ENCODE peak calls at places on chromosomes 12 and 14, in four cellular contexts. K is H1, C is GM12878, O is K562. P is an unnamed sample.

GRCh38 chr12:4137015-4137414 is 136.5 kb upstream of the CCND2 start:
- DNase-seq in K (no peak), C (no peak), O (no peak), P (no peak)

GRCh38 chr12:43653917-43654316 is 101.9 kb upstream of the ADAMTS20 start:
- DNase-seq in C (no peak), O (no peak), K (no peak), P (no peak)

GRCh38 chr14:69886843-69887242 is 7.6 kb downstream of the SMOC1 start:
- DNase-seq in O (no peak), C (no peak), K (no peak), P (no peak)

GRCh38 chr12:47591387-47591786 is 114.4 kb downstream of the RPAP3 start:
- DNase-seq in O (no peak), K (no peak), C (no peak), P (no peak)

GRCh38 chr14:23041729-23042128 is 283 bp upstream of the PSMB11 start:
- DNase-seq in O (no peak), C (no peak), K (no peak), P (no peak)

GRCh38 chr12:20128926-20129325 is 239.4 kb upstream of the PDE3A start:
- DNase-seq in C (no peak), O (no peak), K (no peak), P (no peak)

GRCh38 chr14:73286598-73286997 is 49.3 kb downstream of the PAPLN start:
- DNase-seq in O (no peak), K (no peak), C (no peak), P (no peak)

GRCh38 chr12:14845350-14845750 is 2.0 kb upstream of the ART4 start:
- DNase-seq in K (no peak), O (peak), C (no peak), P (peak)

GRCh38 chr14:83164591-83164990 is 1630.9 kb upstream of the SEL1L start:
- DNase-seq in K (no peak), C (no peak), O (no peak), P (no peak)

GRCh38 chr14:50233335-50234250 is 2.2 kb upstream of the SOS2 start:
- DNase-seq in K (no peak), C (no peak), O (no peak), P (peak)
- TF ChIP-seq RFX5 in K (no peak), C (no peak), O (no peak), P (no peak)

GRCh38 chr14:61545716-61546455 is 149.4 kb upstream of the HIF1A start:
- DNase-seq in K (no peak), C (no peak), O (no peak), P (no peak)
- TF ChIP-seq CREB1 in K (no peak), C (no peak), O (no peak), P (no peak)

DNA sequence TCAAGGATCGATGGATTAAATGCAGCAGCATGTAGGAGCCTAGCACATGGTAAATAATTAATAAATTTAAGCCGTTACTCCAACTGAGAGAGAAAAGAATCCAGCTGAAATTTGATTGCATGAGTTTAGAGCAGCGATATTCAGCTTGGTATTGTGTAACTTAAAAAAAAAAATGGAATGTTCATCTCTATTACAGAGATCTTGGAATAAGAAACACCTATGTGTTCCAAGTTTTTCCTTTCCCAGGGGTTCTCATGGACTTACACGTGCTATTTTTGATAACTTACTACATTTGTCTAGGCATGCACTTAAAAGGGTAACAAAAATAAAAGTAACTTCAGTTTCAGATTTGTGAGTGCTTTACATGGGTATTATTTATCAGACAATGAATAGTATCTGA is 122.8 kb downstream of the RASSF9 start:
- DNase-seq in C (no peak), K (no peak), O (no peak), P (no peak)
- TF ChIP-seq GABPA in C (no peak), K (no peak), O (no peak), P (no peak)

GRCh38 chr12:50188280-50188781 is 21.2 kb upstream of the CERS5 start:
- DNase-seq in O (no peak), C (no peak), K (no peak), P (peak)

GRCh38 chr12:50186667-50187066 is 19.5 kb upstream of the CERS5 start:
- DNase-seq in O (no peak), K (no peak), C (no peak), P (no peak)

GRCh38 chr12:50187084-50187900 is 20.1 kb upstream of the CERS5 start:
- DNase-seq in K (no peak), O (no peak), C (peak), P (no peak)

GRCh38 chr12:50190859-50191258 is 23.7 kb upstream of the CERS5 start:
- DNase-seq in C (no peak), O (no peak), K (no peak), P (no peak)

GRCh38 chr12:50188875-50189575 is 21.9 kb upstream of the CERS5 start:
- DNase-seq in K (no peak), O (no peak), C (no peak), P (no peak)
- TF ChIP-seq RFX5 in K (no peak), O (no peak), C (no peak), P (no peak)

DNA sequence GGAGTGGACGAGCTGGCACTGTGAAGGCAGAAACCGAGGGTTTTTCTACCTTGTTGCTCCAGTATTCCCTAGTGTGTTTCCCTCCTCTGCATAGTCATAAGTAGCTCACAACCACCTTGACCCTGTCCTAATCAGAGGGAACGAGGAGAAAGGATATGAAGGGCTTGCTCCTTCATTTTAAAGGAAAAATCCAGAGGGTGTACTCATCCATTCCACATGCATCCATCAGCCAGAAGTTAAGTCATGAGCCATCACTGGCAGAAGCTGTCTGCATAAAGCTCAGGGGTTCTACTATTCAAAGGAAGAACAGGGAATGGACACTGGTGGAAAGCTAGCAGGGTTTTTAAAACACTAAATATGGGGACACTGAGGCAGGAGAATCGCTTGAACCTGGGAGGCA is 84.3 kb upstream of the FOXN3 start:
- DNase-seq in K (no peak), O (no peak), C (no peak), P (no peak)
- TF ChIP-seq CREB1 in K (no peak), O (no peak), C (no peak), P (no peak)

GRCh38 chr14:40691066-40691465 is 915.6 kb upstream of the LRFN5 start:
- DNase-seq in O (no peak), K (no peak), C (no peak), P (no peak)

GRCh38 chr14:40697221-40697620 is 909.5 kb upstream of the LRFN5 start:
- DNase-seq in C (no peak), O (no peak), K (no peak), P (no peak)

DNA sequence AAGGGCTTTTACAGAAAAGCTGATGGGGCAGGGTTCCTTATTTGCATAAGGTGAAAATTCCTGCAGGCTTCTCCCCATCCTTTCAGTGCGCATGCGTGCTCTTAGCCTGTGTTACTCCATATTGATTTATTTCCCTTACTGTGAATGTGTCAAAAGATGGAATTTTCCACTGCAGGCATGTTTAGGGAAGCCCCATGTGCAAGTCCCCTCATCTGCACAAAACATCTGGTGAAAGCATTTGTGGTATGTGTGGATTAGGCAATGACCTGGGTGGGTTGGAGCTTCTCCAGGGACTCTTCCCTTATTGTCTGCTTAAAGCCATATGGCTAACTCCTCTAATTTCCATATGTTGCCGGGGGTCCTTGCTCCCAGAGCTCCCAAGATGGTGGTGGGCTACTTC is 912.6 kb upstream of the LRFN5 start:
- DNase-seq in C (no peak), O (no peak), K (no peak), P (no peak)
- TF ChIP-seq GABPA in C (no peak), O (no peak), K (no peak), P (no peak)

DNA sequence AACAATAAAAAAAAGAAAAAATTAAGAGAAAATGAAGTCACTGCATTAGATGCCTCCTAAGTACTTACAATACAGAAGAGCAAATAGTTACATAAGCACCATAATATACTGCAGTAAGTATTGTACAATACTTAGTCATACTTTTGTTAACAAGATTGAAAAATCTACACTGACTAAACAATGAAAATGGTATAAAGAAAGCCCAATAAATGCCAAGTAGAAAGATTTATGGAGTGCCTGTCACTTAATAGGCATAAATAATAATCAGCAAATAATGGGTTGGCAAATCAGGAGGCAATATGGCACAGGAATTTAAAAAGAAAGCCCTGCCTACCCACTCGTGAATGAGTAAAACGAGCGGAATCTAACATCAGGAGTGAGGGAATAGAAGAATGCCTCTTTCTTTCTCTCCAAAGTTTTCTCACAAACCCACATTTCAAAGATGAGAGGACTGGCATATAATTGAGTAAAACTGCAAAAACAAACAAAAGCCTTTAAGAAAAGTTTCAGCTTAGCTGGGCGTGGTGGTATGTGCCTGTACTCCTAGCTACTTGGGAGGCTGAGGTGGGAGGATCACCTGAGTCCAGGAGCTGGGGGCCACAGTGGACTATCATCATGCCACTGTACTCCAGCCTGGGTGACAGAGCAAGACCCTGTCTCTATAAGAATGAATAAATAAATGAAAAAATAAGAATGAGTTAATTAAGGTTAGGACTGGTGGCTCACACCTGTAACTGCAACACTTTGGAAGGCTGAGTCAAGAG is 36.1 kb downstream of the CRY1 start:
- DNase-seq in O (no peak), K (no peak), C (no peak), P (no peak)
- TF ChIP-seq RFX5 in O (no peak), K (no peak), C (no peak), P (no peak)

GRCh38 chr12:51345681-51346080 is 798 bp downstream of the CELA1 start:
- DNase-seq in C (no peak), O (peak), K (no peak), P (no peak)

GRCh38 chr12:51346581-51346980 is at the start of gene CELA1:
- DNase-seq in C (no peak), K (no peak), O (no peak), P (no peak)

GRCh38 chr12:51351913-51352532 is 5.5 kb upstream of the CELA1 start:
- DNase-seq in O (peak), K (peak), C (no peak), P (peak)

GRCh38 chr12:51348116-51348515 is 1.6 kb upstream of the CELA1 start:
- DNase-seq in O (no peak), K (no peak), C (no peak), P (no peak)

GRCh38 chr12:51349026-51349425 is 2.5 kb upstream of the CELA1 start:
- DNase-seq in K (no peak), O (no peak), C (no peak), P (no peak)
- TF ChIP-seq CREB1 in K (no peak), O (no peak), C (no peak), P (no peak)

GRCh38 chr14:49463146-49463545 is 123.0 kb downstream of the RPS29 start:
- DNase-seq in K (no peak), O (no peak), C (no peak), P (no peak)

GRCh38 chr14:49467091-49467490 is 119.1 kb downstream of the RPS29 start:
- DNase-seq in K (no peak), C (no peak), O (no peak), P (no peak)

GRCh38 chr14:49461529-49462401 is 124.4 kb downstream of the RPS29 start:
- DNase-seq in O (peak), C (peak), K (no peak), P (peak)

GRCh38 chr14:49460647-49461046 is 125.5 kb downstream of the RPS29 start:
- DNase-seq in C (no peak), K (no peak), O (no peak), P (no peak)

GRCh38 chr14:49464885-49465284 is 121.3 kb downstream of the RPS29 start:
- DNase-seq in K (peak), O (peak), C (no peak), P (peak)
- TF ChIP-seq GABPA in K (no peak), O (no peak), C (no peak), P (no peak)

GRCh38 chr12:124829708-124830304 is 33.9 kb downstream of the SCARB1 start:
- DNase-seq in C (no peak), O (peak), K (no peak), P (peak)

GRCh38 chr12:124828264-124829007 is 35.2 kb downstream of the SCARB1 start:
- DNase-seq in K (no peak), C (no peak), O (no peak), P (peak)

GRCh38 chr12:124830306-124830705 is 33.4 kb downstream of the SCARB1 start:
- DNase-seq in K (no peak), O (no peak), C (no peak), P (no peak)

GRCh38 chr12:124827588-124828184 is 36.0 kb downstream of the SCARB1 start:
- DNase-seq in O (no peak), K (no peak), C (peak), P (no peak)

GRCh38 chr12:124829008-124829707 is 34.5 kb downstream of the SCARB1 start:
- DNase-seq in C (no peak), O (peak), K (no peak), P (peak)
- TF ChIP-seq RFX5 in C (no peak), O (no peak), K (no peak), P (peak)